ENCODE peak calls at places on chromosomes 5 and 9, in six cellular contexts. T is K562, S is GM12891, E is HepG2, H is H1, L is GM12878. U is an unnamed sample.

GRCh38 chr5:179268966-179269693 is 76.1 kb downstream of the ADAMTS2 start:
- DNase-seq in H (no peak), T (no peak), S (no peak), L (no peak), E (no peak), U (no peak)

GRCh38 chr9:118170032-118170955 is 466.1 kb downstream of the TLR4 start:
- DNase-seq in S (no peak), T (no peak), H (peak; percentile 60), L (no peak), E (peak; percentile 7), U (no peak)

GRCh38 chr5:45113726-45114125 is 305.0 kb downstream of the MRPS30 start:
- DNase-seq in E (no peak), T (no peak), L (no peak), S (no peak), H (no peak), U (no peak)

GRCh38 chr9:114677418-114677817 is 4.6 kb downstream of the TEX48 start:
- DNase-seq in T (peak; percentile 53), H (no peak), L (no peak), E (peak; percentile 41), S (no peak), U (no peak)

GRCh38 chr5:111252799-111253564 is 28.8 kb downstream of the CAMK4 start:
- DNase-seq in T (no peak), H (no peak), L (no peak), S (no peak), E (no peak), U (peak; percentile 15)

GRCh38 chr5:55626805-55627204 is 85.3 kb downstream of the SLC38A9 start:
- DNase-seq in E (no peak), L (no peak), T (no peak), H (no peak), S (no peak), U (no peak)

GRCh38 chr5:102670224-102670836 is 84.8 kb upstream of the PAM start:
- DNase-seq in E (peak; percentile 22), L (no peak), H (peak; percentile 75), S (peak; percentile 10), T (peak; percentile 71), U (no peak)

GRCh38 chr5:78526049-78526525 is 122.5 kb downstream of the LHFPL2 start:
- DNase-seq in H (no peak), T (no peak), S (no peak), E (no peak), L (peak; percentile 48), U (no peak)

GRCh38 chr5:78003914-78004313 is 227.8 kb upstream of the TBCA start:
- DNase-seq in T (no peak), H (no peak), L (no peak), E (no peak), S (no peak), U (no peak)

GRCh38 chr5:128356011-128356410 is 182.0 kb downstream of the FBN2 start:
- DNase-seq in S (no peak), H (no peak), L (no peak), E (no peak), T (no peak), U (no peak)
- TF ChIP-seq TAF1 in S (no peak), H (no peak), L (no peak), E (no peak), T (no peak), U (no peak)

GRCh38 chr5:109769597-109770291 is 80.0 kb downstream of the MAN2A1 start:
- DNase-seq in E (no peak), H (no peak), S (no peak), T (no peak), L (no peak), U (no peak)

GRCh38 chr5:109779036-109779735 is 89.5 kb downstream of the MAN2A1 start:
- DNase-seq in T (no peak), S (no peak), H (no peak), L (no peak), E (no peak), U (no peak)

DNA sequence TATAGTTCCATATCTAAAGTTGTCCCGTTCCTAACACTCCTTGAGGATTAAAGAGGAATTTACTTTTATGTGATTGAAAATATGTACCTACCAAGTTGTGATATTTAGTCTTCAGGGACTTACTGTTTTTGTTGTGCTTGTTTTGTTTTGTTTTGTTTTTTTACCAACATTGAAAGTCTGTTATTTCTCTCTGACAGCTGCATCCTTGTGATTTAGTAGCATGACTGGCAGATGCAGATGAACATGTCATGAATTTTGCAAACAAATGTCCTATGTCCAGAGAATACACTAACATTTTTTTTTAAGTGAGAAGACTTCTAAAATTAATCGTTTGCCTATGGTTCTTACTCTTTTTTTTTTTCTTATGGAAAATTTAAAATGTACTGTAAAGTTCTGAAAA is 85.4 kb downstream of the MAN2A1 start:
- DNase-seq in E (no peak), L (no peak), H (no peak), T (no peak), S (no peak), U (no peak)
- TF ChIP-seq POLR2A in E (no peak), L (no peak), H (no peak), T (no peak), S (no peak), U (no peak)

GRCh38 chr9:116817762-116818161 is 130.7 kb downstream of the TRIM32 start:
- DNase-seq in H (no peak), L (no peak), E (no peak), S (no peak), T (no peak), U (no peak)
- TF ChIP-seq TAF1 in H (no peak), L (no peak), E (no peak), S (no peak), T (no peak), U (no peak)

GRCh38 chr5:134225780-134226440 is at the start of gene PPP2CA:
- DNase-seq in H (peak; percentile 99), L (peak; percentile 98), S (peak; percentile 89), T (peak; percentile 96), E (peak; percentile 95), U (peak; percentile 87)
- TF ChIP-seq POLR2A in H (no peak), L (peak; percentile 89), S (no peak), T (peak; percentile 90), E (no peak), U (peak; percentile 49)